ENCODE peak calls at places on chromosomes 2 and 18, in ten cellular contexts. N is K562, H is HepG2, S is stomach, V is GM12878, P is SK-N-SH, A is esophagus muscularis mucosa, G is transverse colon, T is H1, D is suprapubic skin. U is an unnamed sample.

GRCh38 chr2:233338046-233338445 is 16.2 kb upstream of the DGKD start:
- DNase-seq in N (no peak), H (no peak), S (no peak), V (no peak), P (peak), A (no peak), G (no peak), T (no peak), D (no peak), U (no peak)

GRCh38 chr2:9252002-9252357 is 45.4 kb downstream of the ASAP2 start:
- DNase-seq in N (peak), H (no peak), S (no peak), V (no peak), P (no peak), A (no peak), G (no peak), T (no peak), D (no peak), U (no peak)

GRCh38 chr18:47184419-47185050 is 8.4 kb upstream of the IER3IP1 start:
- DNase-seq in N (peak), H (peak), S (no peak), V (no peak), P (no peak), A (no peak), G (no peak), T (no peak), D (no peak), U (peak)

GRCh38 chr2:236338495-236339184 is 74.4 kb upstream of the ASB18 start:
- DNase-seq in N (no peak), H (no peak), S (no peak), V (no peak), P (no peak), A (peak), G (no peak), T (no peak), D (no peak), U (no peak)

GRCh38 chr2:28904802-28905499 is 10.5 kb downstream of the WDR43 start:
- DNase-seq in N (no peak), H (no peak), S (no peak), V (no peak), P (no peak), A (no peak), G (no peak), T (no peak), D (no peak), U (no peak)

GRCh38 chr2:9095690-9096089 is 92.2 kb upstream of the MBOAT2 start:
- DNase-seq in N (no peak), H (no peak), S (peak), V (no peak), P (no peak), A (no peak), G (peak), T (peak), D (no peak), U (no peak)

GRCh38 chr18:50629148-50629631 is 69.3 kb downstream of the MAPK4 start:
- DNase-seq in N (no peak), H (no peak), S (no peak), V (no peak), P (no peak), A (no peak), G (no peak), T (no peak), D (no peak), U (peak)

GRCh38 chr2:237874585-237875161 is 15.2 kb downstream of the RAMP1 start:
- DNase-seq in N (no peak), H (no peak), S (no peak), V (no peak), P (no peak), A (no peak), G (no peak), T (no peak), D (no peak), U (peak)

GRCh38 chr2:196336206-196336605 is 164.8 kb upstream of the STK17B start:
- DNase-seq in N (no peak), H (no peak), S (no peak), V (no peak), P (no peak), A (peak), G (no peak), T (no peak), D (no peak), U (no peak)

GRCh38 chr2:201151127-201152074 is 31.5 kb upstream of the CASP10 start:
- DNase-seq in N (no peak), H (peak), S (no peak), V (no peak), P (no peak), A (no peak), G (no peak), T (no peak), D (no peak), U (no peak)

GRCh38 chr2:188142636-188143035 is 149.0 kb upstream of the GULP1 start:
- DNase-seq in N (no peak), H (no peak), S (no peak), V (no peak), P (no peak), A (no peak), G (no peak), T (no peak), D (no peak), U (no peak)

GRCh38 chr2:215577356-215577755 is 141.5 kb upstream of the FN1 start:
- DNase-seq in N (no peak), H (no peak), S (no peak), V (no peak), P (no peak), A (no peak), G (no peak), T (no peak), D (no peak), U (no peak)

GRCh38 chr2:218375212-218375611 is 6.9 kb upstream of the SLC11A1 start:
- DNase-seq in N (no peak), H (no peak), S (no peak), V (no peak), P (no peak), A (no peak), G (no peak), T (no peak), D (no peak), U (no peak)

GRCh38 chr2:20514596-20515269 is 67.9 kb downstream of the RHOB start:
- DNase-seq in N (no peak), H (no peak), S (no peak), V (no peak), P (no peak), A (no peak), G (peak), T (no peak), D (peak), U (peak)
- TF ChIP-seq POLR2AphosphoS5 in N (no peak), H (no peak), S (peak), V (no peak), P (peak), A (peak), G (no peak), T (no peak), D (no peak), U (peak)

GRCh38 chr2:24082787-24083566 is 1.7 kb downstream of the TP53I3 start:
- DNase-seq in N (no peak), H (no peak), S (no peak), V (no peak), P (no peak), A (no peak), G (no peak), T (no peak), D (no peak), U (no peak)
- H3K4me3 ChIP-seq in N (peak), H (peak), S (peak), V (peak), P (peak), A (peak), G (no peak), T (peak), D (peak), U (no peak)

GRCh38 chr2:199499005-199499404 is 41.3 kb upstream of the SATB2 start:
- DNase-seq in N (no peak), H (no peak), S (no peak), V (no peak), P (no peak), A (no peak), G (no peak), T (no peak), D (no peak), U (no peak)

GRCh38 chr2:199490049-199490448 is 32.3 kb upstream of the SATB2 start:
- DNase-seq in N (no peak), H (no peak), S (no peak), V (no peak), P (no peak), A (no peak), G (no peak), T (no peak), D (no peak), U (no peak)

GRCh38 chr2:199495147-199495546 is 37.4 kb upstream of the SATB2 start:
- DNase-seq in N (no peak), H (no peak), S (no peak), V (no peak), P (no peak), A (no peak), G (no peak), T (no peak), D (no peak), U (no peak)
- TF ChIP-seq EP300 in N (no peak), H (no peak), S (no peak), V (no peak), P (no peak), A (no peak), G (no peak), T (no peak), D (no peak), U (no peak)

DNA sequence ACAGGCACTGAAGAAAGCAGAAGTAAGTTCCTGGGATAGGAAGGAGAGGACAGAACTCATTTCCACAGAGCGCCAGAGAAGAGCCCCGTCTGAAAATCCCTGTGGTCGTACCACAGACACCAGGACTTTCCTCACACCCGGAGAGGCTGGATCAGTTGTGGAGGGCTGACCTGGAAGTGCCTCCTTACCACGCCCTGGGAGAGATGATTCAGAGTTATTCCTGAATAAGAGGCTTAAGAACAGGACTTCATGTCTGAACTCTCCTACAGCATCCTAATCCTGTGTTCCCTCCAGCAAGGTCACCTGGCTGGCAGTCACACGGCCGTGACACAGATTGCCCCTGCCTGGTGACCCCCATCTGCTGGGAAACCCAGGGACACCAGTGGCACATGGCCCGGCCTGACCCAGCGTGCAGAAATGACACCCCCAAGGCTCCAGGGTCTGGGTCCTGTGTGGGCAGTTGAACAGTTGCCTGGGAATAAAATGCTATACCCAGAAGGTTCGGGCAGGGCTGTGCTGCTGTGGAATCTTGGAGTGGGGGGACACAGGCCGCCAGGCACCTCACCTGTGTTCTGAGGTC is 105.9 kb downstream of the PXDN start:
- DNase-seq in N (no peak), H (no peak), S (no peak), V (no peak), P (no peak), A (no peak), G (no peak), T (no peak), D (peak), U (peak)
- TF ChIP-seq POLR2AphosphoS5 in N (no peak), H (no peak), S (no peak), V (no peak), P (no peak), A (no peak), G (no peak), T (no peak), D (no peak), U (no peak)

DNA sequence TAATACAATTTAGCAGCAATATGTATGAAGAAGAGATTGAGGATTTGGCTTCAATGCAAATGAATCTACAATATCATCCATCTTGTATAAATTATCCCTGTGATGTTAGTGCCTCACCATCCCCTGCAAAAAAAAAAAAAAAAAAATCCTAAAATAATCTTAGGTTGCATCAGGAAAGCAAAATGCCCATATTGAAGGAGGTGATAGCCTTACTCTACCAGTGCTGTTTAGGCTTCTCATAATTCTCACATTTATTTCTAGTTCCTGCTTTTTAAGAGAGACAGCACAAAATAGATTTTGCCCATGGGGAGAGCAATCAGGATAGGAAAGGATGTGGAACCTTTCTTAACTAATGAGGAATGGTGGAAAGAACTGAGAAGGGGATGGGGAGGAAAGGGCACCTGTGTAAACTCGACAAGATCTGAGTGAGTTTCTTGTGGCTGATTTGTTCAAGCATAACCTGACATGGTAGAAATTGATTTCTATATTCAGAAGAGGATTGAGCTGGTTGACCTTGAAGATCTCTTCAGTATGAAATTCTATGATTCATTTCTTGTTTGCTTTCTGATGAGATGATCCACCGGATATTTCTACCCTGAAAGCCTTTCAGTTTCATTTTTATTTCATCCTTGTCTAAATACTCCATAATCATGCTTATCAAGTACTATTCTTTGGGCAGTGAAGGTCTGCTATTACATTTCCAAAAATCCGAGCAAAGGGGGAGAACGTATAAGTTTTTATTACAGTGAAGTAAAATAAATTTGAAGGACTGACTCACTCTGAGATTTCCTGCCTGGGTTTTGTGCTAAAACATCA is 391.2 kb downstream of the PTPRM start:
- DNase-seq in N (no peak), H (no peak), S (no peak), V (peak), P (no peak), A (no peak), G (no peak), T (no peak), D (no peak), U (no peak)
- H3K4me3 ChIP-seq in N (no peak), H (no peak), S (no peak), V (no peak), P (no peak), A (no peak), G (no peak), T (no peak), D (no peak), U (no peak)

GRCh38 chr18:8554354-8554753 is 54.9 kb upstream of the RAB12 start:
- DNase-seq in N (no peak), H (no peak), S (no peak), V (no peak), P (no peak), A (no peak), G (no peak), T (no peak), D (no peak), U (no peak)

GRCh38 chr18:8556424-8556823 is 52.8 kb upstream of the RAB12 start:
- DNase-seq in N (no peak), H (no peak), S (no peak), V (no peak), P (no peak), A (no peak), G (no peak), T (no peak), D (no peak), U (no peak)

GRCh38 chr18:8549254-8549653 is 60.0 kb upstream of the RAB12 start:
- DNase-seq in N (no peak), H (no peak), S (no peak), V (no peak), P (peak), A (no peak), G (no peak), T (no peak), D (no peak), U (no peak)

GRCh38 chr18:8552151-8552550 is 57.1 kb upstream of the RAB12 start:
- DNase-seq in N (no peak), H (no peak), S (no peak), V (no peak), P (no peak), A (no peak), G (no peak), T (no peak), D (no peak), U (no peak)

DNA sequence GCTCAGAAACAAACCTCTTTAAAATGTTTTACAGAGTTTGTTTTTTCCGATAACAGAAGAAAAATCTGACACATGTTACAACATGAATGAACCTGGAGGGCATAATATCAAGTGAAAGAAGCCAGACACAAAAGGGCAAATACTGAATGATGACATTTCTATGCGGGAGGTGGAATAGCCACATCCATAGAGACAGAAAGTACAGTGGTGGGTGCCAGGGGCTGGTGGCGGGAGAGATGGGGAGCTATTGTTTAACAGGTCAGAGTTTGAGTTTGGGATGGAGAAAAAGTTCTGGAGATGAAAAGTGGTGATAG is 55.7 kb upstream of the RAB12 start:
- DNase-seq in N (no peak), H (no peak), S (no peak), V (no peak), P (no peak), A (no peak), G (no peak), T (no peak), D (no peak), U (no peak)
- TF ChIP-seq EP300 in N (no peak), H (no peak), S (no peak), V (no peak), P (peak), A (no peak), G (no peak), T (no peak), D (no peak), U (no peak)

GRCh38 chr2:230586328-230586982 is 126.2 kb upstream of the CAB39 start:
- DNase-seq in N (no peak), H (no peak), S (no peak), V (no peak), P (no peak), A (no peak), G (no peak), T (no peak), D (no peak), U (no peak)
- TF ChIP-seq POLR2AphosphoS5 in N (no peak), H (no peak), S (no peak), V (no peak), P (no peak), A (no peak), G (no peak), T (no peak), D (no peak), U (no peak)

GRCh38 chr18:2083691-2084090 is 487.6 kb downstream of the METTL4 start:
- DNase-seq in N (peak), H (no peak), S (no peak), V (no peak), P (no peak), A (no peak), G (no peak), T (no peak), D (no peak), U (no peak)
- H3K4me3 ChIP-seq in N (no peak), H (no peak), S (no peak), V (no peak), P (no peak), A (no peak), G (no peak), T (no peak), D (no peak), U (no peak)

GRCh38 chr2:157782057-157782845 is 93.9 kb downstream of the ACVR1 start:
- DNase-seq in N (peak), H (peak), S (no peak), V (no peak), P (peak), A (no peak), G (no peak), T (no peak), D (no peak), U (no peak)

GRCh38 chr2:157779794-157780193 is 96.3 kb downstream of the ACVR1 start:
- DNase-seq in N (no peak), H (no peak), S (no peak), V (no peak), P (no peak), A (no peak), G (no peak), T (no peak), D (no peak), U (no peak)

GRCh38 chr2:157783180-157783579 is 93.0 kb downstream of the ACVR1 start:
- DNase-seq in N (no peak), H (no peak), S (no peak), V (no peak), P (no peak), A (no peak), G (no peak), T (no peak), D (no peak), U (no peak)

GRCh38 chr2:157780211-157780610 is 95.9 kb downstream of the ACVR1 start:
- DNase-seq in N (no peak), H (no peak), S (no peak), V (no peak), P (no peak), A (no peak), G (no peak), T (no peak), D (no peak), U (no peak)

DNA sequence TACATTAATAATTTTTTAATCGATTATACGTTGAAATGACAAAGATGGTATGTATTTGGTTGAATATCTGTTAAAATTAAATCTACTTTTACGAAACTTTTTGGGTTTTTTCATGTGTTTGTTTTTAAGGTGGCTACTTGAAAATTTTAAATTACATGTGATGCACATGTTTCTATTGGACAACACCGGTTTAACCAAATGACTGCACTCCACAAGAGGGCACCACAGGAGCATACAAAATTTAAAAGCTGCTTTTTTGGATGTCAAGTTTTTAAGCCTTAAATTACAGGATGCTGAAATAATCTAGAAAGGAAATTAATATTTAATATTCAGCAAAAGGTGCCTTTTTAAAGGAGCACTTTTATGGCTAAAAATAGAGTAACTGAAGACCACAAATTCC is 98.7 kb downstream of the ACVR1 start:
- DNase-seq in N (peak), H (peak), S (peak), V (no peak), P (peak), A (no peak), G (peak), T (no peak), D (no peak), U (no peak)
- TF ChIP-seq EP300 in N (no peak), H (no peak), S (no peak), V (no peak), P (no peak), A (no peak), G (no peak), T (no peak), D (no peak), U (no peak)

GRCh38 chr2:56295666-56296065 is 111.9 kb downstream of the CCDC85A start:
- DNase-seq in N (no peak), H (no peak), S (no peak), V (no peak), P (no peak), A (no peak), G (no peak), T (no peak), D (no peak), U (no peak)
- TF ChIP-seq POLR2AphosphoS5 in N (no peak), H (no peak), S (no peak), V (no peak), P (no peak), A (no peak), G (no peak), T (no peak), D (no peak), U (no peak)